ENCODE peak calls at places on chromosomes 13 and 19, in nine cellular contexts. E, O, L, N, X, S, C, K and M are unnamed samples.

GRCh38 chr13:109665781-109666249 is 120.6 kb downstream of the IRS2 start:
- DNase-seq in E (no peak), O (no peak), L (peak), N (no peak), X (no peak), S (no peak), C (no peak), K (no peak), M (no peak)

GRCh38 chr19:13881231-13881691 is 4.3 kb downstream of the NANOS3 start:
- DNase-seq in E (no peak), O (peak), L (no peak), N (no peak), X (no peak), S (no peak), C (no peak), K (no peak), M (no peak)

GRCh38 chr13:114067886-114068722 is 64.3 kb downstream of the RASA3 start:
- DNase-seq in E (no peak), O (no peak), L (no peak), N (peak), X (no peak), S (no peak), C (no peak), K (peak), M (no peak)

GRCh38 chr19:14570864-14571527 is 870 bp downstream of the NDUFB7 start:
- DNase-seq in E (no peak), O (no peak), L (no peak), N (no peak), X (no peak), S (no peak), C (no peak), K (no peak), M (no peak)

GRCh38 chr19:8973501-8974091 is 36.6 kb downstream of the MUC16 start:
- DNase-seq in E (no peak), O (no peak), L (peak), N (no peak), X (no peak), S (no peak), C (no peak), K (no peak), M (no peak)

GRCh38 chr13:26128676-26129075 is 76.9 kb upstream of the SHISA2 start:
- DNase-seq in E (no peak), O (no peak), L (no peak), N (no peak), X (no peak), S (no peak), C (no peak), K (no peak), M (no peak)

GRCh38 chr19:5285311-5285710 is 55.3 kb downstream of the PTPRS start:
- DNase-seq in E (no peak), O (no peak), L (no peak), N (no peak), X (no peak), S (no peak), C (no peak), K (no peak), M (no peak)

GRCh38 chr13:36345438-36346221 is 564 bp downstream of the SPART start:
- DNase-seq in E (no peak), O (peak), L (peak), N (peak), X (peak), S (peak), C (peak), K (peak), M (peak)

GRCh38 chr13:110980921-110981320 is 66.1 kb upstream of the ANKRD10 start:
- DNase-seq in E (no peak), O (no peak), L (no peak), N (no peak), X (no peak), S (no peak), C (no peak), K (no peak), M (no peak)